ENCODE peak calls at places on chromosomes 16 and 17, in five cellular contexts. One of them, this sample, is unnamed.

GRCh38 chr17:39772987-39773664 is 35.4 kb downstream of the GRB7 start:
- DNase-seq in uterus: no peak
- DNase-seq in suprapubic skin: no peak
- DNase-seq in foreskin fibroblast: no peak
- DNase-seq in thoracic aorta: no peak
- DNase-seq in this sample: no peak

GRCh38 chr17:21297026-21297520 is 12.6 kb downstream of the MAP2K3 start:
- DNase-seq in foreskin fibroblast: no peak
- DNase-seq in uterus: no peak
- DNase-seq in thoracic aorta: no peak
- DNase-seq in suprapubic skin: no peak
- DNase-seq in this sample: peak

GRCh38 chr16:25177512-25177830 is 39.3 kb upstream of the AQP8 start:
- DNase-seq in uterus: no peak
- DNase-seq in foreskin fibroblast: no peak
- DNase-seq in suprapubic skin: no peak
- DNase-seq in thoracic aorta: no peak
- DNase-seq in this sample: no peak

GRCh38 chr16:5328546-5328945 is 231.0 kb upstream of the EEF2KMT start:
- DNase-seq in thoracic aorta: no peak
- DNase-seq in suprapubic skin: no peak
- DNase-seq in foreskin fibroblast: no peak
- DNase-seq in uterus: no peak
- DNase-seq in this sample: no peak

GRCh38 chr17:22131740-22132139 is 439.4 kb downstream of the KCNJ18 start:
- DNase-seq in foreskin fibroblast: no peak
- DNase-seq in suprapubic skin: no peak
- DNase-seq in thoracic aorta: no peak
- DNase-seq in uterus: no peak
- DNase-seq in this sample: no peak

GRCh38 chr17:21394265-21394664 is 18.1 kb downstream of the KCNJ12 start:
- DNase-seq in thoracic aorta: no peak
- DNase-seq in foreskin fibroblast: no peak
- DNase-seq in uterus: no peak
- DNase-seq in suprapubic skin: no peak
- DNase-seq in this sample: no peak

GRCh38 chr16:89615596-89616090 is 2.2 kb downstream of the DPEP1 start:
- DNase-seq in uterus: no peak
- DNase-seq in suprapubic skin: no peak
- DNase-seq in foreskin fibroblast: no peak
- DNase-seq in thoracic aorta: no peak
- DNase-seq in this sample: no peak

GRCh38 chr16:5020551-5020950 is 13.2 kb downstream of the NAGPA start:
- DNase-seq in uterus: no peak
- DNase-seq in suprapubic skin: no peak
- DNase-seq in thoracic aorta: no peak
- DNase-seq in foreskin fibroblast: no peak
- DNase-seq in this sample: no peak

GRCh38 chr17:82244413-82245140 is 15.7 kb downstream of the SLC16A3 start:
- DNase-seq in foreskin fibroblast: no peak
- DNase-seq in thoracic aorta: no peak
- DNase-seq in suprapubic skin: no peak
- DNase-seq in uterus: peak
- DNase-seq in this sample: no peak

GRCh38 chr17:27464431-27464830 is 8.2 kb downstream of the KSR1 start:
- DNase-seq in uterus: no peak
- DNase-seq in foreskin fibroblast: no peak
- DNase-seq in thoracic aorta: no peak
- DNase-seq in suprapubic skin: no peak
- DNase-seq in this sample: no peak

GRCh38 chr16:64534180-64534780 is 587.6 kb downstream of the CDH11 start:
- DNase-seq in foreskin fibroblast: no peak
- DNase-seq in suprapubic skin: no peak
- DNase-seq in uterus: no peak
- DNase-seq in thoracic aorta: no peak
- DNase-seq in this sample: no peak

GRCh38 chr16:2584742-2585650 is 47.2 kb downstream of the PDPK1 start:
- DNase-seq in thoracic aorta: no peak
- DNase-seq in foreskin fibroblast: no peak
- DNase-seq in uterus: no peak
- DNase-seq in suprapubic skin: no peak
- DNase-seq in this sample: no peak

GRCh38 chr16:4597174-4597573 is 17.5 kb downstream of the UBALD1 start:
- DNase-seq in thoracic aorta: no peak
- DNase-seq in suprapubic skin: no peak
- DNase-seq in uterus: no peak
- DNase-seq in foreskin fibroblast: no peak
- DNase-seq in this sample: no peak

GRCh38 chr16:83771306-83771942 is 36.4 kb upstream of the HSBP1 start:
- DNase-seq in uterus: peak
- DNase-seq in suprapubic skin: no peak
- DNase-seq in thoracic aorta: peak
- DNase-seq in foreskin fibroblast: no peak
- DNase-seq in this sample: no peak

GRCh38 chr17:31068291-31068690 is 26.5 kb upstream of the NF1 start:
- DNase-seq in suprapubic skin: no peak
- DNase-seq in uterus: no peak
- DNase-seq in thoracic aorta: no peak
- DNase-seq in foreskin fibroblast: peak
- DNase-seq in this sample: no peak

GRCh38 chr17:7798839-7799238 is 35.2 kb upstream of the KDM6B start:
- DNase-seq in foreskin fibroblast: no peak
- DNase-seq in suprapubic skin: no peak
- DNase-seq in uterus: no peak
- DNase-seq in thoracic aorta: no peak
- DNase-seq in this sample: no peak

GRCh38 chr16:67902831-67903230 is 9.8 kb downstream of the PSKH1 start:
- DNase-seq in uterus: no peak
- DNase-seq in thoracic aorta: no peak
- DNase-seq in suprapubic skin: no peak
- DNase-seq in foreskin fibroblast: no peak
- DNase-seq in this sample: no peak

DNA sequence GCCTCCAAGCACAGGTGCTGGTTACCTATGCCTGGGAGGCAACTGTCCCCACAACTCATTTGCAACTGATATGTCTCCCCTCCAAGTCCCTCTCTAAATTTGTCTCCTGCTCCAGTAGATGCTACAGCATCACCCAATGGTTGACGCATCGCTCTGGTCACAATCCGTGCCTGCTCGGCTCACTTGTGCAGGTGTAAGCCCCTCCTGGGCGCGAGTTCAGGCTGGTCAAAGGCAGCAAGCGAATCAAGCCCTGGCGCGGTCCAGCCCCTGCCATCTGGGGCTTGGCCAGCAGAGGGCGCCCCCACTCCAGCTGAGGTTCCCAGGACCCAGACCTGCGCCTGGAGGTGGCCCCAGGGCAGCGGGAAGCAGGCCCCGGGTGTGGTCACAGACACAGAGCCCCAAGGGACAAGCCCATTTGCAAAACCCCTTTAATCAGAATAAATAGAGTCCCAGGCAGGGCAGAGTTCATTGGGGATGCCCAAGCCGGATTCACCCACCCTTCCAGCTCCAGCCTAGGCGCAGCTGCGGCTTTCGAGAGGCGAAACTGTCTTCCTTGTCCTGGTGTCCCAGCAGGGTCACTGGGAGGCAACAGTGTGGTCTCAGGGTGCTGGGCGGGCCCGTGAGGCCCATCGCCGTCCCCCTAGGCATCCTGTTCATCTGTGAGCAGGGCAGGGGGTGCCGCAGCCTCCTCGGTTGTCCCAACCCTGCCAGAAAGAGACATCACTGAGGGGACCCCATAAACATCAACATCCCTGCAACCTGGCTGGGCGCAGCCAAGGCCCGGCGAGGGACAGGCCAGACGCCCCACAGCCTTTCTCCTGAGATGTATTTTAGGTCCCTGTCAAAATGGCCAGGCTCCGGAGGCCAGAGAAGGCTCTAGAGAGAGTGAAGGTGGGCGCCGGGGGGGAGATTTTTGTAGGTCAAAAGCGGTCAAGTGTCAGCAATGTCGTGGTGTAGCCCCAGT is 15.8 kb downstream of the TMC6 start:
- DNase-seq in thoracic aorta: no peak
- DNase-seq in foreskin fibroblast: peak
- DNase-seq in suprapubic skin: no peak
- DNase-seq in uterus: peak
- DNase-seq in this sample: peak
- TF ChIP-seq CTCF in thoracic aorta: peak
- TF ChIP-seq CTCF in foreskin fibroblast: peak
- TF ChIP-seq CTCF in suprapubic skin: peak
- TF ChIP-seq CTCF in uterus: peak
- TF ChIP-seq CTCF in this sample: peak

DNA sequence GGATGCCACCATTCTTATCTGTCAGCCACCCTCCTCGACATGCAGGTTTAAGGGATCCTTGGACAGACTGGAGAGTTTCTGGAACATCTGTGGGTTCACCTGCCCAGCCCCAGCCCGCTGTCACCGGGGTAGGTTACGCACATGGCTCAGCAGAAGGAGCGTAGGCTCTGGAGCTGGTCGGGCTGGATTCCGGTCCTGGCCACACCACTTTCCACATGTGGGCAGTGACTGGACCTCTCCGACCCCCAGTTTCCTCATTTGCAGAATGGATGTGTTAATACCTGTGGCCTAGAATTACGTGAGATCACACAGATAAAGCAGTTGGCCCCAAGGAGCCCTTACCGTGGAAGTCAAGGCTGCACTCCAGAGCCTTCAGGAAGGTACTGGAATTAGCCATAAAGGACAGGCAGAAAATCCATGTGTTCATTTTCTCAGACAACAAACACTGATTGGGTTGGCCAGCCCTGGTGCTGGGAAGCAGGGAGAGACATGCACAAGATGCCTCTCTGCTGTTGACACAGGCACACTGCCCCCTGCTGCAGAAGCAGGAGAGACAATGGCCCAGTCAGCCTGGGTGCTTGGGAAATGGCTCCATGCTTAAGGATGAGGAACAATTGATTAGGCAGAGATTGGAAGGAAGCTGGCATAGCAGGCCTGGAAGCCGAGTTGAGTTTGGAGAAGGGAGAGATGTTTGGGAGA is 58.8 kb downstream of the SF3B3 start:
- DNase-seq in foreskin fibroblast: no peak
- DNase-seq in uterus: no peak
- DNase-seq in thoracic aorta: no peak
- DNase-seq in suprapubic skin: no peak
- DNase-seq in this sample: no peak
- TF ChIP-seq CTCF in foreskin fibroblast: no peak
- TF ChIP-seq CTCF in uterus: no peak
- TF ChIP-seq CTCF in thoracic aorta: no peak
- TF ChIP-seq CTCF in suprapubic skin: no peak
- TF ChIP-seq CTCF in this sample: peak

GRCh38 chr16:352547-353403 is at the start of gene AXIN1:
- DNase-seq in uterus: peak
- DNase-seq in thoracic aorta: peak
- DNase-seq in foreskin fibroblast: peak
- DNase-seq in suprapubic skin: peak
- DNase-seq in this sample: peak
- TF ChIP-seq CTCF in uterus: peak
- TF ChIP-seq CTCF in thoracic aorta: peak
- TF ChIP-seq CTCF in foreskin fibroblast: no peak
- TF ChIP-seq CTCF in suprapubic skin: peak
- TF ChIP-seq CTCF in this sample: peak

GRCh38 chr17:45104907-45105624 is 27.2 kb downstream of the PLCD3 start:
- DNase-seq in thoracic aorta: no peak
- DNase-seq in foreskin fibroblast: no peak
- DNase-seq in suprapubic skin: no peak
- DNase-seq in uterus: no peak
- DNase-seq in this sample: no peak
- TF ChIP-seq CTCF in thoracic aorta: no peak
- TF ChIP-seq CTCF in foreskin fibroblast: no peak
- TF ChIP-seq CTCF in suprapubic skin: no peak
- TF ChIP-seq CTCF in uterus: no peak
- TF ChIP-seq CTCF in this sample: no peak

DNA sequence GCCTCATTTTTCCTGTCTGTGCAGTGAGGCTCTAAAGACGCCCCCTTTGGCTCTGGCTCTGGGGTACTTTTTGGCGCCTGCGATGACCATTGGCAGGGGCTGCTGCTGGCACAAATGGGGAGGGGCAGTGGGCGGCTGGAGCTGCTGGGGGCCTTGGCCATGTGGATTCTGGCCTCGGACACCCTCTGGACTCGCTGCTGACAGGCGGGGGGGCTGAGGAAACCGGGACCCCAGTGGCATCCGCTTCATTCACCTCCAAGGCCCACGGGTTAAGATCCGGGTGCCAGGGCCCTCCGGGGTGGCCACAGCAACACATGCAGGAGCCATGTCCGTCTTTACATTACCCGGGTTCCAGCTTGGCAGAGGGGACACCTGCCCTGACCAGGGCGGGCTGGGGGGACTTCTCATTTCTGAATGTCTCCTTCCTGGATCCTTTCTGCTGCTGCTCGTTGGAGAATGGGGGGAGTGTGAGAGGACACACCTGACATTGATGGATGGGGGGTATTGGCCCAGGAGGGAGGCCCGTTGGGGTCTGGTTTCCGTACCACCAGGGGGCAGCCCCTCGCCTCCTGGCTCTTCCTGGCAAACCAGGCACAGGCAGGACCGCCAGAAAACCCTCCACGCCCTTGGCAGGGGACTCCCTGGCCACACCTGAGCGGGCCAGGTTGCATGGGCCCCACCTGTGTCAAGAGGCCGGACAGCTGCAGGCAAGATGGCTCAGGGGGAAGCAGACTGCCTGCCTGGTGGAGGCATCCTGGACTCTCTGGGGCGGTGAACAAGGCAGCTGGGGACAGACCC is 21.8 kb downstream of the GSE1 start:
- DNase-seq in thoracic aorta: no peak
- DNase-seq in uterus: no peak
- DNase-seq in foreskin fibroblast: no peak
- DNase-seq in suprapubic skin: no peak
- DNase-seq in this sample: no peak
- TF ChIP-seq CTCF in thoracic aorta: no peak
- TF ChIP-seq CTCF in uterus: no peak
- TF ChIP-seq CTCF in foreskin fibroblast: no peak
- TF ChIP-seq CTCF in suprapubic skin: no peak
- TF ChIP-seq CTCF in this sample: peak

This sample was measured in type B pancreatic cell.